ENCODE peak calls at places on chromosomes 13 and 19, in four cellular contexts. One of them, this sample, is unnamed.

GRCh38 chr19:28554321-28555091 is 658.4 kb downstream of the UQCRFS1 start:
- DNase-seq in stomach: no peak
- DNase-seq in tibial nerve: no peak
- DNase-seq in upper lobe of left lung: no peak
- DNase-seq in this sample: no peak

GRCh38 chr13:89969996-89970709 is 1377.3 kb upstream of the MIR17HG start:
- DNase-seq in stomach: no peak
- DNase-seq in tibial nerve: no peak
- DNase-seq in upper lobe of left lung: no peak
- DNase-seq in this sample: no peak

GRCh38 chr19:33193269-33193863 is 764 bp upstream of the LRP3 start:
- DNase-seq in stomach: no peak
- DNase-seq in tibial nerve: no peak
- DNase-seq in upper lobe of left lung: no peak
- DNase-seq in this sample: no peak

GRCh38 chr13:98909016-98909415 is 68.8 kb downstream of the DOCK9 start:
- DNase-seq in stomach: no peak
- DNase-seq in tibial nerve: no peak
- DNase-seq in upper lobe of left lung: no peak
- DNase-seq in this sample: no peak

GRCh38 chr19:30074741-30075460 is 132.9 kb downstream of the URI1 start:
- DNase-seq in stomach: no peak
- DNase-seq in tibial nerve: no peak
- DNase-seq in upper lobe of left lung: no peak
- DNase-seq in this sample: no peak

GRCh38 chr13:96036515-96036914 is 16.7 kb downstream of the UGGT2 start:
- DNase-seq in stomach: no peak
- DNase-seq in tibial nerve: no peak
- DNase-seq in upper lobe of left lung: no peak
- DNase-seq in this sample: no peak

GRCh38 chr19:50398675-50399367 is 14.7 kb downstream of the POLD1 start:
- DNase-seq in stomach: no peak
- DNase-seq in tibial nerve: no peak
- DNase-seq in upper lobe of left lung: no peak
- DNase-seq in this sample: no peak

GRCh38 chr19:8185343-8186068 is 23.7 kb upstream of the CERS4 start:
- DNase-seq in stomach: no peak
- DNase-seq in tibial nerve: no peak
- DNase-seq in upper lobe of left lung: no peak
- DNase-seq in this sample: no peak

GRCh38 chr19:18741124-18741493 is 50.0 kb downstream of the COMP start:
- DNase-seq in stomach: no peak
- DNase-seq in tibial nerve: no peak
- DNase-seq in upper lobe of left lung: no peak
- DNase-seq in this sample: no peak

GRCh38 chr19:34134190-34135032 is 37.9 kb upstream of the LSM14A start:
- DNase-seq in stomach: peak; percentile 92
- DNase-seq in tibial nerve: peak; percentile 71
- DNase-seq in upper lobe of left lung: peak; percentile 99
- DNase-seq in this sample: peak; percentile 96

GRCh38 chr13:35768551-35768950 is 292.1 kb upstream of the MAB21L1 start:
- DNase-seq in stomach: no peak
- DNase-seq in tibial nerve: no peak
- DNase-seq in upper lobe of left lung: no peak
- DNase-seq in this sample: no peak

GRCh38 chr13:50707533-50708096 is 135.9 kb downstream of the DLEU7 start:
- DNase-seq in stomach: no peak
- DNase-seq in tibial nerve: no peak
- DNase-seq in upper lobe of left lung: no peak
- DNase-seq in this sample: no peak

GRCh38 chr13:111319998-111320911 is at the start of gene TEX29:
- DNase-seq in stomach: no peak
- DNase-seq in tibial nerve: no peak
- DNase-seq in upper lobe of left lung: no peak
- DNase-seq in this sample: peak; percentile 54

GRCh38 chr19:4969772-4970531 is 1.0 kb downstream of the KDM4B start:
- DNase-seq in stomach: no peak
- DNase-seq in tibial nerve: no peak
- DNase-seq in upper lobe of left lung: no peak
- DNase-seq in this sample: no peak

GRCh38 chr19:39403331-39404312 is 3.0 kb upstream of the ZFP36 start:
- DNase-seq in stomach: peak; percentile 98
- DNase-seq in tibial nerve: peak; percentile 99
- DNase-seq in upper lobe of left lung: peak; percentile 99
- DNase-seq in this sample: peak; percentile 100

GRCh38 chr13:53240316-53240715 is 211.7 kb downstream of the OLFM4 start:
- DNase-seq in stomach: no peak
- DNase-seq in tibial nerve: no peak
- DNase-seq in upper lobe of left lung: no peak
- DNase-seq in this sample: no peak

GRCh38 chr19:23283925-23284324 is 33.7 kb upstream of the ZNF724 start:
- DNase-seq in stomach: peak; percentile 50
- DNase-seq in tibial nerve: no peak
- DNase-seq in upper lobe of left lung: no peak
- DNase-seq in this sample: no peak

GRCh38 chr19:12365372-12366162 is at the start of gene ZNF442:
- DNase-seq in stomach: peak; percentile 95
- DNase-seq in tibial nerve: peak; percentile 97
- DNase-seq in upper lobe of left lung: peak; percentile 92
- DNase-seq in this sample: peak; percentile 98
- TF ChIP-seq POLR2A in stomach: peak; percentile 2
- TF ChIP-seq POLR2A in tibial nerve: peak; percentile 92
- TF ChIP-seq POLR2A in upper lobe of left lung: no peak
- TF ChIP-seq POLR2A in this sample: no peak

GRCh38 chr13:21171420-21171819 is 4.9 kb downstream of the SKA3 start:
- DNase-seq in stomach: no peak
- DNase-seq in tibial nerve: no peak
- DNase-seq in upper lobe of left lung: no peak
- DNase-seq in this sample: no peak

GRCh38 chr13:21181671-21182070 is 5.2 kb downstream of the MRPL57 start:
- DNase-seq in stomach: no peak
- DNase-seq in tibial nerve: no peak
- DNase-seq in upper lobe of left lung: no peak
- DNase-seq in this sample: no peak

GRCh38 chr13:21176982-21177284 is 475 bp downstream of the MRPL57 start:
- DNase-seq in stomach: no peak
- DNase-seq in tibial nerve: no peak
- DNase-seq in upper lobe of left lung: no peak
- DNase-seq in this sample: no peak

GRCh38 chr13:21175656-21176194 is 627 bp downstream of the SKA3 start:
- DNase-seq in stomach: no peak
- DNase-seq in tibial nerve: no peak
- DNase-seq in upper lobe of left lung: no peak
- DNase-seq in this sample: no peak

DNA sequence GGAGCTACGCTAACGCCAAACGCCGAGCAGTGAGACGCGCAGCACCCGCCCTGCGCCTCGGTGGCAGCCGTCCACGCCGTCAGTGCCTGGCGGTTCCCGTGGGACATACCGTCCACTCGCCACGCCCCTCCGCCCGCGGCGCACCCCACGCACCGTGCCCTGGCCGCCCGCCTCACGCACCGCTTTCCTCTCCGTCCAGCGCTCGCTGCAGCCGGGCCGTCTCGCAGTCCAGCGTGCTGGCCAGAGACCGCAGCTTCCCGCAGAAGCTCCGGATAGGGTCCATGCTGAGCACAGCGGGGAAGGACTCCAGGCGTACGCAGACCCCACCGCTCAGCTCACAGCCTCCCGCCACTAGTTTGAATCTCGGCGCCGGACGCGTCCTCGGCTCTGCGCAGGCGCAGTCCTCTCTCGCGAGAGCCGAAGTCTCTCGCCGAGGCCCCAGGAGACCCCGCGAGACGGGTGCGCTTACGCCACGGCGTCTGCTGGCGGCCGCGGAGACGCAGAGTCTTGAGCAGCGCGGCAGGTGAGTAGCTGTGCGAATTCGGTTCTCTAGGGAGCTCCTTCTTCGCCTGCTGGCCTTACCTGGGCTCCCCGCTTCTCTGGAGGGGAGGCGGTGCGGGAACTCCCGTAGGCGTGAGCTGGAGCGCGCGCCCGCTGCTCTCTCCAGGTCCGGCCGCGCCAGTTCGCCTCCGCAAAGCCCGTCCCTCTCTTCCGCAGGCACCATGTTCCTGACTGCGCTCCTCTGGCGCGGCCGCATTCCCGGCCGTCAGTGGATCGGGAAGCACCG is at the start of the genes MRPL57 and SKA3:
- DNase-seq in stomach: peak; percentile 94
- DNase-seq in tibial nerve: peak; percentile 81
- DNase-seq in upper lobe of left lung: peak; percentile 98
- DNase-seq in this sample: peak; percentile 98
- TF ChIP-seq CTCF in stomach: no peak
- TF ChIP-seq CTCF in tibial nerve: peak; percentile 7
- TF ChIP-seq CTCF in upper lobe of left lung: no peak
- TF ChIP-seq CTCF in this sample: no peak

DNA sequence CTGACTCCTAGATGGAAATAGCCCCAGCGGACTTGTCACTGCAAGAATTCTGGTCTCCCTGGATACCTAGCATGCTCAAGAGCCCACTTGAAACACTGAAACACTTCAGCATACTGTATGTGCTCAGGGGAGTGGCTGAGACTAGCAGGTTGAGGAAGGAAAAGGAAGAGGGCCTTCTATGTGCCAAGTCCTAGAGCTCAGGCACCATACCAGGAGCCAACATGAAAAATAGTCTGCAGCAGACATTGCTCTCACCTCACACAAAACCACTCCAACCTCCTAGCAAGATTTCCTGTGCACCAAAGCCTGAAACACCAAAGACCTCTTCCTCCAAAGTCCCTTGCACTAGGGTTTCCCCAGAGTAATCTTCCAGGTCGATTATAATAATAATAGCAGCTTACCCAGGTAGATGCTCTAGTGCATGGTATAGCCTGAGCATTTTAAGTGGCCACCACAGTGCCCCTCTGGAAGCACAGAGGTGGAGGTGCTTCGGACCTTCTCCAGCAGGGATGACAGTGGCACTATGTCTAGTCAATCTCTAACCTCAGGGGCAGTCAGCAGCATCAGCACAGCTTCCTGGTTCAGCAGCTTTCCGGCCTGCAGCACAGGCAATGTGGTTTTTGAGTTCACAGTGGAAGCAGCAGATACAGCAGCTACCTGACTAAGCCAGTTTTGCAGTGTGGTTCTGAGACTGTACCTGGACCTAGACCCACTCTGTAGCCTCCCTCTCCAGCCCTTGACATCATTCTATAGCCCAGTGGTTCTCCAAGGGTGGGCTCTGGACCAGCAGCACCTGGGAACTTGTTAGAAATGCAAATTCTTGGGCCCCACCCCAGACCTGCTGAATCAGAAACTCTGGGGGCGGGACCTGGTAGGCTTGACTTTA is 45.6 kb upstream of the UBE2L5 start:
- DNase-seq in stomach: peak; percentile 45
- DNase-seq in tibial nerve: no peak
- DNase-seq in upper lobe of left lung: no peak
- DNase-seq in this sample: no peak
- H3K4me3 ChIP-seq in stomach: no peak overlapping the region
- H3K4me3 ChIP-seq in tibial nerve: no peak overlapping the region
- H3K4me3 ChIP-seq in upper lobe of left lung: no peak overlapping the region
- H3K4me3 ChIP-seq in this sample: no peak overlapping the region

GRCh38 chr19:36028313-36029041 is 4.2 kb downstream of the CLIP3 start:
- DNase-seq in stomach: no peak
- DNase-seq in tibial nerve: no peak
- DNase-seq in upper lobe of left lung: no peak
- DNase-seq in this sample: no peak

GRCh38 chr19:36030264-36031148 is 2.2 kb downstream of the CLIP3 start:
- DNase-seq in stomach: no peak
- DNase-seq in tibial nerve: no peak
- DNase-seq in upper lobe of left lung: no peak
- DNase-seq in this sample: no peak

GRCh38 chr19:36026091-36026876 is 6.4 kb downstream of the CLIP3 start:
- DNase-seq in stomach: no peak
- DNase-seq in tibial nerve: no peak
- DNase-seq in upper lobe of left lung: peak; percentile 74
- DNase-seq in this sample: no peak

GRCh38 chr19:36025541-36025940 is 7.1 kb downstream of the CLIP3 start:
- DNase-seq in stomach: no peak
- DNase-seq in tibial nerve: no peak
- DNase-seq in upper lobe of left lung: no peak
- DNase-seq in this sample: no peak

DNA sequence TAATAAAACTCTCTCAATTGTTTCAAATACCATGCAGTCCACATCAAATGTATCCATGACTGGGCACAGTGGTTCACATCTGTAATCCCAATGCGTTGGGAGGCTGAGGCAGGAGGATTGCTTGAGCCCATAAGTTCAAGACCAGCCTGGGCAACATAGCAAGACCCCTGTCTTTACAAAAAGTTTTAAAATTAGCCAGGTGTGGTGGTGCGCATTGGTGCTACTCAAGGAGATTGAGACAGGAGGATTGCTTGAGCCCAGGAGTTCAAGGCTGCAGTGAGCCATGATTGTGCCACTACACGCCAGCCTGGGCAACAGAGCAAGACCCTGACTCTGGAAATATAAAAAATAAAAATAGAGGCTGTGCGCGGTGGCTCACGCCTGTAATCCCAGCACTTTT is 5.0 kb downstream of the CLIP3 start:
- DNase-seq in stomach: no peak
- DNase-seq in tibial nerve: no peak
- DNase-seq in upper lobe of left lung: no peak
- DNase-seq in this sample: no peak
- TF ChIP-seq POLR2A in stomach: no peak
- TF ChIP-seq POLR2A in tibial nerve: no peak
- TF ChIP-seq POLR2A in upper lobe of left lung: no peak
- TF ChIP-seq POLR2A in this sample: no peak

GRCh38 chr13:43792456-43792855 is 5.7 kb upstream of the ENOX1 start:
- DNase-seq in stomach: no peak
- DNase-seq in tibial nerve: no peak
- DNase-seq in upper lobe of left lung: no peak
- DNase-seq in this sample: no peak
- TF ChIP-seq CTCF in stomach: no peak
- TF ChIP-seq CTCF in tibial nerve: no peak
- TF ChIP-seq CTCF in upper lobe of left lung: no peak
- TF ChIP-seq CTCF in this sample: no peak

DNA sequence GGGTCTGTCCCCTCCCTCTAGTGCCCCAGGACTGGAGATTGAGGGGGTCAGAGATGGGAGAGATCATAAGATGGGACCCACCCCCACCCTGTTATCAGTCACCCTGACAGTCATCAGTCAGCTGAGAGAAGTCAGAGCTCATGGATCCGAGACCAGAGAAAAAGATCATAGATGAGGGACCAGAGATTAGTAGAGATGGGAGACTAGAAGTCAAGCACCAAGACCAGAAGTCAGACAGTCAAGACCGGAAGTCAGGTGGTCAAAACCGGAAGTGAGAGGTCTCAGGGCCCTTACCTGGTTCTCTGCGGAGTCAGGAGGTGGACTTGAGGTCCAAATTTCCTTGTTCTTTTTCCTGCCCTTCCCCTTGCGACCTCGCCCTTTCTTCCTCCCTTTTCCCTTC is 7.0 kb downstream of the COL5A3 start:
- DNase-seq in stomach: no peak
- DNase-seq in tibial nerve: no peak
- DNase-seq in upper lobe of left lung: no peak
- DNase-seq in this sample: no peak
- H3K4me3 ChIP-seq in stomach: no peak overlapping the region
- H3K4me3 ChIP-seq in tibial nerve: no peak overlapping the region
- H3K4me3 ChIP-seq in upper lobe of left lung: no peak overlapping the region
- H3K4me3 ChIP-seq in this sample: no peak overlapping the region